ENCODE peak calls at places on chromosomes 5 and 9, in six cellular contexts. N is HCT116, I is gastrocnemius medialis, A is IMR-90, J is suprapubic skin, P is stomach. F is an unnamed sample.
A peak's percentile ranks its signal among the peaks of the same experiment; 100 is the strongest.

GRCh38 chr9:127979333-127980055 is 1.3 kb downstream of the EEIG1 start:
- DNase-seq in N (no peak), I (no peak), A (peak; percentile 29), J (no peak), P (peak; percentile 54), F (no peak)

GRCh38 chr9:109972026-109973005 is 192.3 kb downstream of the PALM2AKAP2 start:
- DNase-seq in N (no peak), I (no peak), A (no peak), J (no peak), P (no peak), F (peak; percentile 36)

GRCh38 chr5:148090780-148091221 is 27.0 kb downstream of the SPINK5 start:
- DNase-seq in N (no peak), I (no peak), A (no peak), J (no peak), P (no peak), F (no peak)

GRCh38 chr9:85290019-85290418 is 451.7 kb downstream of the AGTPBP1 start:
- DNase-seq in N (no peak), I (no peak), A (no peak), J (no peak), P (no peak), F (no peak)

GRCh38 chr5:129746884-129747283 is 1.0 kb upstream of the MINAR2 start:
- DNase-seq in N (no peak), I (no peak), A (peak; percentile 3), J (no peak), P (no peak), F (no peak)

GRCh38 chr5:33313150-33313549 is 127.6 kb upstream of the TARS1 start:
- DNase-seq in N (peak; percentile 58), I (no peak), A (peak; percentile 90), J (no peak), P (no peak), F (no peak)

GRCh38 chr9:99743455-99743854 is 78.2 kb upstream of the NR4A3 start:
- DNase-seq in N (no peak), I (no peak), A (no peak), J (no peak), P (no peak), F (no peak)

GRCh38 chr9:120610975-120611689 is 31.2 kb upstream of the CDK5RAP2 start:
- DNase-seq in N (no peak), I (no peak), A (no peak), J (no peak), P (no peak), F (no peak)

GRCh38 chr9:89366711-89367110 is 48.4 kb downstream of the SECISBP2 start:
- DNase-seq in N (no peak), I (no peak), A (no peak), J (no peak), P (no peak), F (no peak)

GRCh38 chr9:1591310-1591709 is 423.8 kb upstream of the SMARCA2 start:
- DNase-seq in N (no peak), I (no peak), A (no peak), J (no peak), P (no peak), F (no peak)

GRCh38 chr5:63398346-63398745 is 563.9 kb downstream of the HTR1A start:
- DNase-seq in N (no peak), I (no peak), A (no peak), J (no peak), P (no peak), F (no peak)

GRCh38 chr9:77708416-77708815 is 60.3 kb upstream of the GNA14 start:
- DNase-seq in N (no peak), I (no peak), A (peak; percentile 79), J (no peak), P (no peak), F (no peak)

GRCh38 chr5:123487298-123487697 is 24.7 kb upstream of the CSNK1G3 start:
- DNase-seq in N (no peak), I (no peak), A (peak; percentile 47), J (no peak), P (no peak), F (no peak)

GRCh38 chr9:72898784-72899733 is 53.8 kb downstream of the ALDH1A1 start:
- DNase-seq in N (no peak), I (no peak), A (no peak), J (no peak), P (no peak), F (no peak)

GRCh38 chr9:132026932-132027585 is 52.6 kb downstream of the MED27 start:
- DNase-seq in N (no peak), I (no peak), A (peak; percentile 74), J (no peak), P (no peak), F (no peak)

GRCh38 chr5:58318468-58318867 is 141.4 kb downstream of the PLK2 start:
- DNase-seq in N (no peak), I (no peak), A (peak; percentile 70), J (no peak), P (no peak), F (no peak)

GRCh38 chr5:83474170-83474796 is 2.7 kb downstream of the VCAN start:
- DNase-seq in N (peak; percentile 67), I (peak; percentile 40), A (peak; percentile 88), J (peak; percentile 89), P (peak; percentile 42), F (peak; percentile 86)

GRCh38 chr9:85528142-85528541 is 213.6 kb downstream of the AGTPBP1 start:
- DNase-seq in N (no peak), I (no peak), A (no peak), J (no peak), P (no peak), F (no peak)

GRCh38 chr5:138905541-138905940 is 30.4 kb upstream of the LRRTM2 start:
- DNase-seq in N (no peak), I (no peak), A (peak; percentile 81), J (no peak), P (no peak), F (no peak)

GRCh38 chr5:157352756-157353340 is 86.9 kb downstream of the CYFIP2 start:
- DNase-seq in N (no peak), I (no peak), A (no peak), J (no peak), P (no peak), F (no peak)

GRCh38 chr5:133154274-133155088 is 102.7 kb downstream of the HSPA4 start:
- DNase-seq in N (no peak), I (no peak), A (no peak), J (no peak), P (no peak), F (no peak)

GRCh38 chr9:33329117-33329563 is 38.8 kb downstream of the NFX1 start:
- DNase-seq in N (no peak), I (peak; percentile 86), A (peak; percentile 94), J (no peak), P (peak; percentile 82), F (peak; percentile 81)

GRCh38 chr9:109652971-109653370 is 127.0 kb upstream of the PALM2AKAP2 start:
- DNase-seq in N (no peak), I (no peak), A (peak; percentile 16), J (no peak), P (no peak), F (peak; percentile 41)

DNA sequence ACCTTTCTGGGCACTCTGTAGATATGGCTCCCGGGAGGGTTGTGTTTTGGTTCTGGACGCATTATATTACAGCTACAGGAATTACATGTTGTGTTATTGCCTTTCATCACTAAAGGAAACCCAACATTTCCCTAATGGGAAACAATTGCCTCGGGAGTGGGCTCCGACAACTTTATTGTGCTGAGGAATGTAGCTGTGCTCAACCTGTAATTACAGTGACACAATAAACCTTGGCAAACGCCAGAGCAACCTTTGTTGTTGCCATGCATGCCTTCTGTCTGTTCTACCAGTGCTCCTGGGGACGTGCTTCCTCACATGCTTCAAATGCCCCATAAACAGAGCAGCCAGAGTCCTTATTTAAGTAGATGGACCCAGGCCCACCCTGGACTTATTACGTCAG is 182.4 kb downstream of the DIRAS2 start:
- DNase-seq in N (no peak), I (no peak), A (no peak), J (no peak), P (no peak), F (no peak)
- H3K4me3 ChIP-seq in N (no peak overlapping the region), I (no peak overlapping the region), A (no peak overlapping the region), J (no peak overlapping the region), P (no peak overlapping the region), F (no peak overlapping the region)

DNA sequence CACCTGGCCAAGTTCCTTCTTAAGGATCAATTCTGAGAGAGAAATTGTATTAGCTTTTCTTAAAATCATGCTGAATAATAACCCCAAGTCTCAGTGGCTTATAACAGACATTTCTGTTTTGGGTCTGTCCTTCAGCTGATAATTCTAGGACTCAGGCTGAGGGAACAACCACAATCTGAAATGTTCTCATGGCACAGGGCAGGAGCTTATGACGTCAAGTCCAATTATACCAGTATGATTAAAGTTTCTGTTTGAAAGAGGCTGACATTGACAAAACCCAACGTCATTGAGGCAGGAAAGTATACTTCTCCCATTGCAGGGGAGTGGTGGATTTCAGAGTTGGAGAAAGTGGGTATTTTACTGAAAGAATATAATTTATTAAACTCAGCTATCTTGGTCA is 21.8 kb downstream of the CENPH start:
- DNase-seq in N (no peak), I (no peak), A (no peak), J (no peak), P (no peak), F (no peak)
- TF ChIP-seq CTCF in N (no peak), I (no peak), A (no peak), J (no peak), P (no peak), F (no peak)

DNA sequence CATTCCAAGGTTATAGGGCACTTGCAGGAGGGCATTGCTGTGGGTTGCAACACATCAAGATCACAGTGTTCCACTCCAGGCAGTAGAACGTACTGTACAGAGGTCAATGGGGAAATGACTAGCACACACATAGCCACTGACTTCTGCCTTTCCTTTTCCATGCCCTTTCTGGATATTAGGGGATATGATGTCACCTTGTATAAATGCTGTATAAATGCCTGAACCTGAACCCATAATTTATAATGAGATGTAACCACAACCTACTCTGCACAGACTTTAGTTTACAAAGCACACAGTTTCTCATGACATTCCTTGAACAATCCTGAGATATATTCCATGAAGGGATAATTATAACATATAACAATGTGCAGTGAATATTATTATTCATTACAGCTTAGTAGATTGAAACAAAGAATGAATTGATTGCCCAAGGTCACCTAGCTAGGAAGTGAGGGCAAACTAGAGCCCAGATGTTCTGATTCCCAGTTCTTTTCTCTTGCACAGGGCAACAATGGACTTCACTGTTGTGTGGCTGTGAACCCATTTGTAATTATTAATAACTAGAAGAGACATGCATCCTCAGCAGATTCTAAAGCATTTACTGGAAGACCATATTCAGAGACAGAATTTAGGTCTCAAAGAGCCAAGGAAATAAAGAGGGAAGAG is 5.6 kb upstream of the ABLIM3 start:
- DNase-seq in N (no peak), I (no peak), A (peak; percentile 92), J (no peak), P (no peak), F (no peak)
- TF ChIP-seq POLR2A in N (no peak), I (no peak), A (no peak), J (no peak), P (no peak), F (no peak)

DNA sequence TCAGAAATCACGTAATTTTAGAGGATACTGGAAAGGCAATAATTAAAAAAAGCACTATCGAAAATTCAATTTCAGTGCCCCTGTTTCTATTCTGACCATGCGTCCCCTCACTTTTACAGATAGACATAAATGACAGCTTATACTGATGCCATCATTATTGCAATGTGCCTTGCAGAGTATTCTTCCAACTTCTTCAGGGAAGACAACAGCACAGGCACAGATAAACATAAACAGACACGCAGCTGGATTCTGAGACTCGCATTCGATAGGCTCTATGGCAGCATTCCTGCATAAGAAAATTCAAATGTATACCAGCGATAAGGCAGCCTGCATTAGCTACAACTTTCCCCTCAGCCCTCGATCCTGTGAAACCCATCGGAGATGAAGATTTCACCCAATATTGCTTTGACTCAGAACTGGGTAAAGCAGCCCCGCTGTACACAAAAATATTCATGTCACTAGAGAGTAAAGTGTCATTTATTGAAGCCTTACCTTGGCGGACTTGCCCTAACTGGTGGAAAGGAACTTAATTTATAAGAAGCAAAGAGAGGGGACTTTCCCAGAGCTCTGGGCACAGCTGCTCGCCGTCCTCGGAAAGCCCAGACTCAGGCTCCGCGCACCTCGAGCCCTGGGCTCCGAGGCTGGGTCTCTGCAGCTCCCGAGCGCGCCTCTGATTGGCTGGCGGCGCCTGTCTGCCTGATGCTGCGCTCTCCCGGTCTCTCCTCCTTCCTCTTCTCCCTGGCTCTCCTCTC is at the start of gene CDH18:
- DNase-seq in N (no peak), I (no peak), A (peak; percentile 38), J (no peak), P (peak; percentile 40), F (peak; percentile 42)
- H3K4me3 ChIP-seq in N (no peak within 1 kb of the TSS), I (no peak within 1 kb of the TSS), A (peak within 1 kb of the TSS; percentile 38), J (peak within 1 kb of the TSS; percentile 24), P (peak within 1 kb of the TSS; percentile 23), F (peak within 1 kb of the TSS; percentile 19)